ENCODE peak calls at places on chromosomes 13 and 19, in six cellular contexts. M is CD8-positive, alpha-beta T cell; U is GM23338; I is ovary; R is H1; T is tibial nerve. H is an unnamed sample. For H3K36me3, the result is how much of the 10 kb centered on the place peaks cover.

GRCh38 chr19:46624958-46625661 is at the start of gene PTGIR:
- DNase-seq in M (no peak), U (peak), I (no peak), R (no peak), T (peak), H (no peak)

GRCh38 chr19:4108767-4109625 is 14.9 kb downstream of the MAP2K2 start:
- DNase-seq in M (peak), U (no peak), I (no peak), R (no peak), T (no peak), H (no peak)

GRCh38 chr19:45255611-45256157 is 4.6 kb downstream of the MARK4 start:
- DNase-seq in M (no peak), U (no peak), I (no peak), R (no peak), T (no peak), H (no peak)

GRCh38 chr19:42388851-42389489 is 1.1 kb downstream of the CNFN start:
- DNase-seq in M (no peak), U (no peak), I (no peak), R (no peak), T (no peak), H (no peak)

GRCh38 chr13:27359203-27359821 is 65.1 kb upstream of the GTF3A start:
- DNase-seq in M (peak), U (peak), I (peak), R (no peak), T (peak), H (peak)

GRCh38 chr19:54339646-54340358 is 840 bp upstream of the LILRA4 start:
- DNase-seq in M (no peak), U (no peak), I (no peak), R (no peak), T (no peak), H (no peak)

GRCh38 chr13:27408074-27408473 is 16.3 kb upstream of the GTF3A start:
- DNase-seq in M (no peak), U (peak), I (no peak), R (no peak), T (no peak), H (no peak)

GRCh38 chr19:28710278-28710677 is 502.7 kb downstream of the UQCRFS1 start:
- DNase-seq in M (no peak), U (peak), I (no peak), R (no peak), T (peak), H (no peak)

GRCh38 chr13:113324336-113324882 is 27.4 kb downstream of the LAMP1 start:
- DNase-seq in M (no peak), U (no peak), I (no peak), R (no peak), T (no peak), H (no peak)

GRCh38 chr13:72757792-72758535 is 23.7 kb downstream of the DIS3 start:
- DNase-seq in M (no peak), U (no peak), I (no peak), R (no peak), T (no peak), H (no peak)

GRCh38 chr19:48102870-48103751 is 7.5 kb downstream of the PLA2G4C start:
- DNase-seq in M (peak), U (peak), I (no peak), R (peak), T (no peak), H (peak)

DNA sequence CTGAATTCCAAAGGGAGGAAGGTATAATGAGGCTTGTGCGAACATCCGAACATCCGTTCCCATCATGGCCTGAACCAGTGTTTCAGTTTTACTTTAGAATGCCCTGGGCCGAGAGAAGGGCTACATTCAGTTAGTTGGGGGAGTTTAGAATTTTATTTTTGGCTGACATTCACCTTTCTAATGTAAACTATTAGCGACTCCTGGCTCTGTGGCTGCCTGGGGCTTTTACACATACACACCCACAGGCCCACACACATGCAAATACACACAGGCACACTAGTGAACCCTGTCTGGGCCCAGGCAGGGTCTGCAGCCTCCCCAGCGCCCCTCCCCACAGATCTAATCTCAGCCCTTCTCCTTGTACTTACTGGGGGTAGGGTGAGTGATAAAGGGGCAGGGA is 6.1 kb downstream of the GAPDHS start:
- DNase-seq in M (no peak), U (no peak), I (no peak), R (no peak), T (no peak), H (no peak)
- H3K27ac ChIP-seq in M (no peak), U (no peak), I (no peak), R (no peak), T (no peak), H (no peak)

GRCh38 chr19:18197941-18198340 is 4.9 kb downstream of the MPV17L2 start:
- DNase-seq in M (no peak), U (no peak), I (no peak), R (no peak), T (no peak), H (no peak)

GRCh38 chr19:18196511-18196845 is 3.5 kb downstream of the MPV17L2 start:
- DNase-seq in M (no peak), U (no peak), I (no peak), R (no peak), T (no peak), H (no peak)

GRCh38 chr19:18197306-18197705 is 4.3 kb downstream of the MPV17L2 start:
- DNase-seq in M (no peak), U (no peak), I (no peak), R (no peak), T (no peak), H (no peak)

GRCh38 chr19:18194554-18195238 is 1.7 kb downstream of the MPV17L2 start:
- DNase-seq in M (peak), U (peak), I (peak), R (peak), T (no peak), H (peak)

DNA sequence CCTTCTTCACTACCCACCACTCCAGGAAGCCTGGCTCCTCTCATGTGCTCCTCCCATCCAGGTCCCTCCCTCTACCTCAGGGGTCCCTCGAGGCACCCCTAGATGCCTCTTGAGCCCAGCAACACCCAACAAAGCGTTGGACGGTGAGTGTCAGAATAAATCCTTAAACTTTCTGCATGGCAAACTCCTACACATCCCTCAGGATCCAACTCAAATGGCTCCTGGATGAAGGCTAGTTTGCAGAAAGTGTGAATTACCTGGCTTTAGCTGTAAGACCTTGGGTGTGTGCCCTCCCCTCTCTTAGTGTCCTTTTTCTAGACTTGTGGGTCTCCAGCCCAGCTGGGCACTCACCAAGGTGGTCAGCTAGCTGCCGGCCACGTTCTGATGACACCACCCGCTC is 5.4 kb downstream of the MPV17L2 start:
- DNase-seq in M (no peak), U (no peak), I (no peak), R (no peak), T (no peak), H (no peak)
- H3K36me3 ChIP-seq in M (under half), U (under half), I (under half), R (under half), T (under half), H (under half)

GRCh38 chr19:19750131-19750841 is 17.4 kb upstream of the ZNF14 start:
- DNase-seq in M (no peak), U (no peak), I (no peak), R (no peak), T (no peak), H (no peak)

GRCh38 chr19:19751846-19752245 is 18.9 kb upstream of the ZNF14 start:
- DNase-seq in M (no peak), U (no peak), I (no peak), R (no peak), T (no peak), H (no peak)

GRCh38 chr19:19749332-19750130 is 16.6 kb upstream of the ZNF14 start:
- DNase-seq in M (no peak), U (no peak), I (no peak), R (no peak), T (no peak), H (no peak)

GRCh38 chr19:19750842-19751790 is 18.2 kb upstream of the ZNF14 start:
- DNase-seq in M (no peak), U (no peak), I (no peak), R (no peak), T (no peak), H (no peak)

DNA sequence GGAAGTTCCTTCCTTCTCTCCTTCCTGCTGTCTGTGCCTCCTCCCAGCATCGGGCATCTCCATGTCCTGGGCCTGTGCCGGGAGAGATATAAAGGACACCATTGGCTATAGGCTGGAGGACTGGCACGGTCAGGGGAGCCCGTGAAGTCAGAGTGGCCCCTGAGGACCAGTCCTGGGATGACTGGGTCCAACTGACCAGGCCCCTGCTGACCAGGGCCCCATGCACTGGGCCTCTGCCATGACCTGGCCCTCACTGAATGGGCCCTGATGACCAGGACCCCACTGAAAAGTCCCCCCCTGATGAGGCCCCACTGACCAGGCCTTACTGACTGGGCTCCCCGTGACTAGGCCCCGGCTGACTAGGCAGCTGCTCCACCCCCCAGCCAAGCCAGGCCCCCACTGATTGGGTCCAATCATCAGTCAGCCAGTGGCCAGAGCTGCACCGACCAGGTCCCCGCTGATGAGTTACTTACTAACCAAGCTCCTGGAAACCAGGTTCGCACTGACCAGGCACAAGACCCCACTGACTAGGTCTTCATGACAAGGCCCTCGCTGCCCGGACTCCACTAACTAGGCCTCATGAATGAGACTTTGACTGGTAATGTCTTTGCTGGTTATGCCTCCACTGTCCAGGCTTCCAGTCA is 20.0 kb upstream of the ZNF14 start:
- DNase-seq in M (no peak), U (no peak), I (no peak), R (no peak), T (no peak), H (no peak)
- H3K27ac ChIP-seq in M (no peak), U (no peak), I (no peak), R (no peak), T (no peak), H (no peak)

GRCh38 chr19:35021016-35021415 is 9.3 kb upstream of the SCN1B start:
- DNase-seq in M (no peak), U (no peak), I (no peak), R (no peak), T (no peak), H (no peak)
- H3K36me3 ChIP-seq in M (half or more), U (half or more), I (under half), R (half or more), T (under half), H (half or more)

GRCh38 chr13:32087955-32088747 is 56.6 kb downstream of the FRY start:
- DNase-seq in M (no peak), U (no peak), I (no peak), R (no peak), T (no peak), H (no peak)

GRCh38 chr13:32098275-32098674 is 66.7 kb downstream of the FRY start:
- DNase-seq in M (no peak), U (no peak), I (no peak), R (no peak), T (no peak), H (no peak)

GRCh38 chr13:32086791-32087441 is 55.3 kb downstream of the FRY start:
- DNase-seq in M (no peak), U (no peak), I (no peak), R (no peak), T (no peak), H (no peak)

DNA sequence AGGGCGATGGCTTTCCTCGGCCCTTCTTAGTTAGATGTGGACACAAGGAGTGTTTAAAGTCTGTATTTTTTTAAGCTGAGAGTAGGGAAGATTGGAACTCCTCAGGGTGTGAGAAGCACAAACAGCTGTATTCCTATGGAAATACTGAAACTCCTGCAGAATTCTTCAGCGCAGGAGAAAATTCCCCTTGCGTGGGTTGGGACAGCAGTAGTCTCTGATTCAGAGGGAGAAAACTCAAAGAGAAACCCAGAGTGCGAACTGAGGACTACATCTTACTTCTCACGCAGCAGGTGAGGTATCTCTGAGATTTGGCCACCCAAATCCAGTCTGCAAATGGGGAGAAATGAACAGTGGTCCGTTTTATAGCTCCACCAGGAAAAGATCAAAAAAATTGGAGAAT is 60.9 kb downstream of the FRY start:
- DNase-seq in M (no peak), U (no peak), I (no peak), R (no peak), T (no peak), H (no peak)
- H3K27ac ChIP-seq in M (no peak), U (no peak), I (no peak), R (no peak), T (no peak), H (no peak)

DNA sequence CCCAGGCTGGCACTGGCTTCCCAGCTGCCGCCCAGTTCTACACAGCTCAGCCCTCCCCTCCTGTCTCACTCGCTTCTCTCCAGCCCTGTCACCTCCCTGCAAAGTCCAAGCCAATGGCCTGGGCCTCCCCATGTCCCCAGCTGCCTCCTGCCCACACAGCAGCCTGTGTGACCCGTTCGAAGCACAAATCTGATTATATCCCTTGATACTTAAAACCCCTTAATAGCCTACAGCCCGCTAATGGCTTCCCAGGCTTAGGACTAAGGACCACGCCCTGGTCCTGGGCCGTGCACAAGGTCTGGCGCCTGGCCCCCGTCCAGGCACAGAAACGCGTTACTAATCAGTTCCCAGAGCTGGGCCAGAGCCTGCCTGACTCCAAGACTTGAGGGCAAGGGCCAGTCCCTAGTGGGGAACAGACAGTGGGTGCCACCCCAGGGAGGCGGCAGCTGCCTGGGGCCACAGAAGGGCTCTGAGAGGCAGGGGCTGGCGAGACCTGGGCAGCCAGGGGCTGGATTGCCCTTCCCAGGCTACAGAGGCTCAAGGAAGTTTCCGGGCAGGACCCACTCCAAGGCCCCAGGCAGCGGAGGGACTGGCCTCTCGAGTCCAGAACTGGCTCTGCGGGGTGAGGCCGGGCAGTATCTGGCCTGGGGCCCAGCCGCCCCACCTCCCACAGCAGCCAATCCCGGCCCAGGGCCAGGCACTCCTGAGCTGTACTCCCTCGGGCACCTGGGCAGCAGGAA is 10.4 kb downstream of the XAB2 start:
- DNase-seq in M (no peak), U (no peak), I (no peak), R (no peak), T (no peak), H (no peak)
- H3K36me3 ChIP-seq in M (under half), U (under half), I (under half), R (under half), T (under half), H (under half)

H was measured in endodermal cell.